ENCODE peak calls at places on chromosomes 7 and 10, in ten cellular contexts. W, A, D, V, S, X, L, E, U and G are unnamed samples.

GRCh38 chr10:132606536-132607316 is 69.1 kb downstream of the INPP5A start:
- DNase-seq in S (no peak), U (peak; percentile 62), A (peak; percentile 47), L (peak; percentile 78), V (peak; percentile 63), W (peak; percentile 80), D (no peak), X (no peak), E (no peak), G (no peak)

GRCh38 chr7:6015917-6016652 is 7.0 kb downstream of the AIMP2 start:
- DNase-seq in V (peak; percentile 66), L (peak; percentile 85), A (no peak), E (no peak), W (peak; percentile 23), D (no peak), X (peak; percentile 52), U (no peak), S (peak; percentile 68), G (no peak)

GRCh38 chr10:69629897-69630650 is at the start of gene FAM241B:
- DNase-seq in L (peak; percentile 73), S (peak; percentile 85), X (no peak), D (no peak), V (peak; percentile 72), W (peak; percentile 98), A (no peak), U (peak; percentile 80), E (peak; percentile 92), G (peak; percentile 32)

GRCh38 chr7:34341331-34341730 is 316.7 kb upstream of the NPSR1 start:
- DNase-seq in E (no peak), V (no peak), L (no peak), U (peak; percentile 92), W (no peak), D (no peak), S (no peak), A (no peak), X (peak; percentile 34), G (no peak)

GRCh38 chr10:44647877-44648542 is 263.1 kb upstream of the CXCL12 start:
- DNase-seq in W (no peak), S (no peak), L (peak; percentile 46), X (peak; percentile 14), D (peak; percentile 45), E (no peak), U (peak; percentile 92), V (peak; percentile 34), A (no peak), G (no peak)

GRCh38 chr10:108392286-108392685 is 1227.8 kb upstream of the SORCS1 start:
- DNase-seq in E (no peak), D (no peak), A (no peak), V (no peak), L (no peak), W (no peak), U (peak; percentile 55), X (no peak), S (no peak), G (no peak)

GRCh38 chr10:114885430-114885829 is 52.6 kb upstream of the TRUB1 start:
- DNase-seq in W (no peak), D (no peak), U (no peak), X (no peak), E (no peak), V (no peak), L (no peak), S (no peak), A (no peak), G (no peak)

GRCh38 chr7:16759840-16760239 is 6.3 kb downstream of the TSPAN13 start:
- DNase-seq in U (peak; percentile 23), S (no peak), E (no peak), V (no peak), D (no peak), A (no peak), X (no peak), W (no peak), L (no peak), G (no peak)

GRCh38 chr7:28921822-28922221 is 36.3 kb downstream of the TRIL start:
- DNase-seq in U (peak; percentile 70), S (no peak), L (no peak), V (no peak), W (peak; percentile 72), A (no peak), X (no peak), D (peak; percentile 85), E (peak; percentile 64), G (peak; percentile 33)

GRCh38 chr7:99551329-99551728 is 585 bp downstream of the FAM200A start:
- DNase-seq in E (no peak), X (no peak), W (no peak), S (no peak), A (no peak), L (no peak), V (no peak), U (no peak), D (no peak), G (no peak)

GRCh38 chr7:127620406-127621233 is 2.7 kb upstream of the PAX4 start:
- DNase-seq in A (peak; percentile 11), D (no peak), L (no peak), S (no peak), X (no peak), V (no peak), U (no peak), W (peak; percentile 53), E (no peak), G (no peak)

GRCh38 chr10:4944751-4945280 is 18.4 kb upstream of the AKR1C1 start:
- DNase-seq in E (no peak), V (no peak), D (no peak), S (no peak), L (no peak), U (no peak), A (no peak), X (no peak), W (no peak), G (no peak)

GRCh38 chr7:4006687-4007086 is 675.4 kb upstream of the FOXK1 start:
- DNase-seq in D (peak; percentile 4), U (no peak), A (no peak), E (no peak), X (no peak), L (no peak), W (no peak), S (no peak), V (no peak), G (no peak)

GRCh38 chr10:120162471-120162870 is 269.9 kb downstream of the SEC23IP start:
- DNase-seq in L (no peak), X (no peak), U (no peak), A (no peak), E (no peak), S (no peak), D (no peak), V (no peak), W (no peak), G (no peak)

GRCh38 chr10:35127289-35127891 is 744 bp downstream of the CREM start:
- DNase-seq in S (peak; percentile 78), X (no peak), W (peak; percentile 35), D (no peak), A (no peak), V (peak; percentile 71), L (peak; percentile 77), E (peak; percentile 8), U (peak; percentile 62), G (peak; percentile 37)

GRCh38 chr7:128889121-128889520 is 21.4 kb downstream of the KCP start:
- DNase-seq in W (no peak), X (no peak), V (peak; percentile 17), L (no peak), U (no peak), E (no peak), S (no peak), A (no peak), D (no peak), G (no peak)

GRCh38 chr7:5682889-5683670 is 98.4 kb downstream of the RNF216 start:
- DNase-seq in D (no peak), A (no peak), X (no peak), V (no peak), U (no peak), W (no peak), S (no peak), E (no peak), L (no peak), G (no peak)

GRCh38 chr7:14637968-14638367 is 264.6 kb downstream of the DGKB start:
- DNase-seq in D (no peak), A (no peak), V (no peak), W (no peak), E (no peak), L (no peak), S (no peak), U (no peak), X (no peak), G (no peak)

GRCh38 chr7:112414855-112415490 is 35.3 kb upstream of the IFRD1 start:
- DNase-seq in E (peak; percentile 59), V (no peak), A (no peak), D (peak; percentile 29), X (no peak), S (no peak), W (peak; percentile 44), U (peak; percentile 61), L (no peak), G (no peak)

GRCh38 chr7:111009641-111010040 is 81.3 kb upstream of the LRRN3 start:
- DNase-seq in L (no peak), S (no peak), A (no peak), W (no peak), D (no peak), U (no peak), E (no peak), X (no peak), V (no peak), G (no peak)

GRCh38 chr7:47484923-47485639 is 96.8 kb downstream of the TNS3 start:
- DNase-seq in W (no peak), V (peak; percentile 49), L (peak; percentile 54), D (no peak), E (no peak), U (no peak), X (no peak), S (no peak), A (no peak), G (no peak)

GRCh38 chr10:46229144-46229563 is 57.6 kb upstream of the ANTXRL start:
- DNase-seq in D (peak; percentile 49), A (no peak), W (peak; percentile 75), E (peak; percentile 68), S (no peak), V (peak; percentile 6), U (peak; percentile 25), X (no peak), L (peak; percentile 6), G (no peak)

GRCh38 chr10:91409069-91409868 is 875 bp upstream of the HECTD2 start:
- DNase-seq in W (peak; percentile 75), V (peak; percentile 89), D (peak; percentile 58), A (peak; percentile 68), L (peak; percentile 89), E (peak; percentile 54), X (no peak), U (peak; percentile 90), S (peak; percentile 82), G (peak; percentile 63)

GRCh38 chr10:93383562-93383981 is 98.6 kb downstream of the MYOF start:
- DNase-seq in X (no peak), S (no peak), D (no peak), E (no peak), L (no peak), U (peak; percentile 59), V (no peak), W (no peak), A (no peak), G (no peak)

GRCh38 chr10:35435824-35436223 is 99.5 kb downstream of the CCNY start:
- DNase-seq in W (no peak), A (no peak), E (no peak), S (peak; percentile 61), D (no peak), U (no peak), L (no peak), V (no peak), X (no peak), G (no peak)

GRCh38 chr10:119516381-119517234 is 25.9 kb downstream of the RGS10 start:
- DNase-seq in X (peak; percentile 67), A (no peak), S (peak; percentile 64), W (no peak), L (peak; percentile 43), U (peak; percentile 25), E (peak; percentile 25), V (no peak), D (no peak), G (no peak)

GRCh38 chr7:157008206-157009169 is 2.0 kb downstream of the MNX1 start:
- DNase-seq in A (no peak), L (no peak), X (no peak), W (no peak), S (no peak), E (no peak), D (no peak), U (no peak), V (no peak), G (no peak)

GRCh38 chr10:36650274-36650673 is 475.1 kb upstream of the ANKRD30A start:
- DNase-seq in E (no peak), D (no peak), A (no peak), L (no peak), S (no peak), V (no peak), U (no peak), X (no peak), W (no peak), G (no peak)